ENCODE peak calls at places on chromosomes 3 and 15, in six cellular contexts. One of them, this sample, is unnamed. For H3K9me3, the result is how much of the 10 kb centered on the place peaks cover.

GRCh38 chr3:156764761-156765160 is 61.4 kb upstream of the LEKR1 start:
- DNase-seq in ovary: no peak
- DNase-seq in IMR-90: peak
- DNase-seq in heart left ventricle: no peak
- DNase-seq in stomach: no peak
- DNase-seq in A549: no peak
- DNase-seq in this sample: no peak

GRCh38 chr15:57865294-57865693 is 158.8 kb downstream of the POLR2M start:
- DNase-seq in stomach: no peak
- DNase-seq in A549: peak
- DNase-seq in heart left ventricle: no peak
- DNase-seq in IMR-90: no peak
- DNase-seq in ovary: no peak
- DNase-seq in this sample: peak

GRCh38 chr3:62246094-62246493 is 127.3 kb downstream of the FEZF2 start:
- DNase-seq in ovary: no peak
- DNase-seq in A549: no peak
- DNase-seq in stomach: no peak
- DNase-seq in IMR-90: no peak
- DNase-seq in heart left ventricle: no peak
- DNase-seq in this sample: no peak

GRCh38 chr15:75454471-75455418 is 3.3 kb upstream of the SIN3A start:
- DNase-seq in stomach: peak
- DNase-seq in IMR-90: no peak
- DNase-seq in ovary: peak
- DNase-seq in A549: no peak
- DNase-seq in heart left ventricle: peak
- DNase-seq in this sample: peak

GRCh38 chr3:193605876-193606275 is 12.9 kb downstream of the OPA1 start:
- DNase-seq in IMR-90: peak
- DNase-seq in heart left ventricle: peak
- DNase-seq in ovary: no peak
- DNase-seq in A549: peak
- DNase-seq in stomach: peak
- DNase-seq in this sample: peak

GRCh38 chr3:14295777-14296176 is 106.6 kb upstream of the SLC6A6 start:
- DNase-seq in ovary: no peak
- DNase-seq in stomach: no peak
- DNase-seq in heart left ventricle: no peak
- DNase-seq in IMR-90: peak
- DNase-seq in A549: no peak
- DNase-seq in this sample: no peak

GRCh38 chr3:1477669-1478068 is 384.8 kb downstream of the CNTN6 start:
- DNase-seq in ovary: no peak
- DNase-seq in heart left ventricle: no peak
- DNase-seq in IMR-90: no peak
- DNase-seq in stomach: no peak
- DNase-seq in A549: no peak
- DNase-seq in this sample: no peak

GRCh38 chr3:197881601-197882000 is 68.4 kb upstream of the RPL35A start:
- DNase-seq in stomach: no peak
- DNase-seq in A549: no peak
- DNase-seq in ovary: no peak
- DNase-seq in heart left ventricle: no peak
- DNase-seq in IMR-90: no peak
- DNase-seq in this sample: no peak

GRCh38 chr3:66350601-66351000 is 129.8 kb downstream of the SLC25A26 start:
- DNase-seq in ovary: no peak
- DNase-seq in IMR-90: peak
- DNase-seq in stomach: no peak
- DNase-seq in heart left ventricle: no peak
- DNase-seq in A549: no peak
- DNase-seq in this sample: no peak

GRCh38 chr15:35137175-35137574 is 52.1 kb upstream of the NANOGP8 start:
- DNase-seq in ovary: no peak
- DNase-seq in stomach: no peak
- DNase-seq in heart left ventricle: no peak
- DNase-seq in A549: no peak
- DNase-seq in IMR-90: no peak
- DNase-seq in this sample: no peak

GRCh38 chr15:90930861-90931629 is 1.3 kb downstream of the HDDC3 start:
- DNase-seq in stomach: no peak
- DNase-seq in ovary: peak
- DNase-seq in A549: no peak
- DNase-seq in IMR-90: no peak
- DNase-seq in heart left ventricle: no peak
- DNase-seq in this sample: no peak

GRCh38 chr3:56915969-56916586 is 114.3 kb upstream of the ARHGEF3 start:
- DNase-seq in stomach: peak
- DNase-seq in ovary: no peak
- DNase-seq in A549: no peak
- DNase-seq in heart left ventricle: peak
- DNase-seq in IMR-90: no peak
- DNase-seq in this sample: peak

GRCh38 chr15:73697033-73697467 is 12.9 kb downstream of the CD276 start:
- DNase-seq in ovary: peak
- DNase-seq in IMR-90: peak
- DNase-seq in A549: no peak
- DNase-seq in stomach: peak
- DNase-seq in heart left ventricle: peak
- DNase-seq in this sample: peak

GRCh38 chr3:56879453-56880224 is 77.9 kb upstream of the ARHGEF3 start:
- DNase-seq in stomach: no peak
- DNase-seq in A549: no peak
- DNase-seq in IMR-90: peak
- DNase-seq in ovary: no peak
- DNase-seq in heart left ventricle: no peak
- DNase-seq in this sample: no peak

GRCh38 chr15:43093026-43093425 is 12.8 kb downstream of the UBR1 start:
- DNase-seq in A549: no peak
- DNase-seq in IMR-90: peak
- DNase-seq in heart left ventricle: no peak
- DNase-seq in ovary: no peak
- DNase-seq in stomach: no peak
- DNase-seq in this sample: no peak

GRCh38 chr3:11643212-11644087 is at the start of gene VGLL4:
- DNase-seq in stomach: peak
- DNase-seq in ovary: peak
- DNase-seq in IMR-90: peak
- DNase-seq in A549: peak
- DNase-seq in heart left ventricle: peak
- DNase-seq in this sample: peak
- TF ChIP-seq POLR2A in stomach: peak
- TF ChIP-seq POLR2A in ovary: peak
- TF ChIP-seq POLR2A in IMR-90: peak
- TF ChIP-seq POLR2A in A549: peak
- TF ChIP-seq POLR2A in heart left ventricle: no peak
- TF ChIP-seq POLR2A in this sample: peak

GRCh38 chr3:288383-288782 is 91.8 kb downstream of the CHL1 start:
- DNase-seq in A549: no peak
- DNase-seq in heart left ventricle: no peak
- DNase-seq in stomach: no peak
- DNase-seq in IMR-90: no peak
- DNase-seq in ovary: no peak
- DNase-seq in this sample: no peak
- H3K9me3 ChIP-seq in A549: under half
- H3K9me3 ChIP-seq in heart left ventricle: under half
- H3K9me3 ChIP-seq in stomach: under half
- H3K9me3 ChIP-seq in IMR-90: under half
- H3K9me3 ChIP-seq in ovary: under half
- H3K9me3 ChIP-seq in this sample: under half

DNA sequence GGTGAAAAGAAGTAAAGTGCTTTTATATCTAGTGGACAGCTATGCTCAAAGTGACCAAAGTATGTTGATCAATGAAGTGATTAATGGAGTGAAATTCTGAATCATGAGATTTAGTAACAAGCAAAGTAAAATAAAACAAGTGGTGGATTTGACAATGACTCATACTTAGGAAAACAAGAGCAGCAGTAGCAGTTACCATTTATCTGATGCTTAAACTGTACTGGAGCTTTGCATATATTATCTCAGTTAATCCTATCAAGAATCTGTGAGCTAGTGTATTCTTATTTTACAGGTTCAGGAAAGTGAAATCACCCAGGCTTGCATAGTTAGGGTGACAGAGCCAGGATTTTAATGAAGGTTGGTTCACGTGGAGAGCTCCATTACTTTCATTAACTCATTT is 50.6 kb upstream of the SPATA16 start:
- DNase-seq in stomach: no peak
- DNase-seq in ovary: no peak
- DNase-seq in A549: no peak
- DNase-seq in IMR-90: peak
- DNase-seq in heart left ventricle: no peak
- DNase-seq in this sample: no peak
- TF ChIP-seq POLR2A in stomach: no peak
- TF ChIP-seq POLR2A in ovary: no peak
- TF ChIP-seq POLR2A in A549: no peak
- TF ChIP-seq POLR2A in IMR-90: no peak
- TF ChIP-seq POLR2A in heart left ventricle: no peak
- TF ChIP-seq POLR2A in this sample: no peak

DNA sequence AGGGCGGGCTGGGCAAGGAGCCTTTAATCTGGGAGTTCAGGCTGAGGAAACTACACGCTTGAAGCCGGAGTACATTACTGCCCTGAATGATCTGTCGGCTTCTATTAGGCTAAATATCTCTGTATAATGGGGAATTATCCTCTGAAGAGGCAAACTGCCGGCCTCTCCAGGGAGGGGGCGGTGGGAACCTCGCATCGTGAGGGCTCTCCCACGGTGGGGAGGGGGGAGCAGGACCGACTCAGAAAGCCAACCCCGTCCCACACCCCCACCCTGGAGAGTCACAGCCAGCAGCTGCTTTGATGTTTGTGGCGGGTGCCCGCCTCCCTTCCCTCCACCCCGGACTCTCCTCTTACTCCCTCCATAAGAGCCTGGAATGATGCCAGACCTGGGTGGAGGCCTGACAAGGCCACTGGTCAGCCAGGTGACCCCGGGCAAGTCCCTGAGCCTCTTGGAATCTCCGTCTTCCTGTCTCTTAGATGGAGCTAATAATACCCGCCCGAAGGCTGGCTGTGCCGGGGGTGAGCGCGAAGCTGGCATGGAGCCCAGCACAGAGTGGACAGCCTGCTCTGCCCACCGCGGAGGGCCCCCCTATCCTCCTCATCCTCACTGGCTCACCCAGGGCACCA is 63.4 kb upstream of the LINGO1 start:
- DNase-seq in A549: no peak
- DNase-seq in IMR-90: no peak
- DNase-seq in ovary: no peak
- DNase-seq in heart left ventricle: no peak
- DNase-seq in stomach: no peak
- DNase-seq in this sample: no peak
- H3K9me3 ChIP-seq in A549: under half
- H3K9me3 ChIP-seq in IMR-90: under half
- H3K9me3 ChIP-seq in ovary: under half
- H3K9me3 ChIP-seq in heart left ventricle: under half
- H3K9me3 ChIP-seq in stomach: under half
- H3K9me3 ChIP-seq in this sample: under half

GRCh38 chr15:99733268-99734039 is at the start of gene LYSMD4:
- DNase-seq in stomach: peak
- DNase-seq in IMR-90: peak
- DNase-seq in heart left ventricle: peak
- DNase-seq in ovary: peak
- DNase-seq in A549: peak
- DNase-seq in this sample: peak
- TF ChIP-seq POLR2A in stomach: no peak
- TF ChIP-seq POLR2A in IMR-90: no peak
- TF ChIP-seq POLR2A in heart left ventricle: no peak
- TF ChIP-seq POLR2A in ovary: peak
- TF ChIP-seq POLR2A in A549: peak
- TF ChIP-seq POLR2A in this sample: peak

GRCh38 chr3:26281284-26281977 is 341.1 kb upstream of the LRRC3B start:
- DNase-seq in IMR-90: no peak
- DNase-seq in heart left ventricle: no peak
- DNase-seq in A549: no peak
- DNase-seq in stomach: no peak
- DNase-seq in ovary: no peak
- DNase-seq in this sample: no peak

GRCh38 chr3:26279091-26279490 is 343.5 kb upstream of the LRRC3B start:
- DNase-seq in IMR-90: no peak
- DNase-seq in stomach: no peak
- DNase-seq in ovary: no peak
- DNase-seq in heart left ventricle: no peak
- DNase-seq in A549: no peak
- DNase-seq in this sample: no peak

DNA sequence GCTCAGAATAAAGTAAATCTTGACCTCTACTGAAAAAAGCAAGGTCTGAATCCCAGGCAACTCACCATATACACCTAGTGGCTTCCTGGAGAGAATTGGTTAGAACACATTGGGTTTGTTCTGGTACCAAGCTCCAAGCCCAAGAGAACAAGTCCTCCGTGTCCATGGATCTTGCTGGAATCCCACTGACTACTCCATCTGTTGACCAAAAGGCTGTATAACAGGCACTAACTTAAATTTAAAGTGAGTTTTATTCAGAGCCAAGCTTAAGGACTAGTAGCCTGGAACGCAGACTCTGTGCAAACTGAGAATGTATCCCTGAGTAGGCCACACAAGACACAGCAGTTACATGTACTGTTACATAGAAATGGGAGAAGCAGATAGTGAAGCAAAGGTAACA is 342.1 kb upstream of the LRRC3B start:
- DNase-seq in stomach: no peak
- DNase-seq in A549: no peak
- DNase-seq in ovary: no peak
- DNase-seq in heart left ventricle: no peak
- DNase-seq in IMR-90: no peak
- DNase-seq in this sample: no peak
- H3K9me3 ChIP-seq in stomach: under half
- H3K9me3 ChIP-seq in A549: under half
- H3K9me3 ChIP-seq in ovary: under half
- H3K9me3 ChIP-seq in heart left ventricle: under half
- H3K9me3 ChIP-seq in IMR-90: under half
- H3K9me3 ChIP-seq in this sample: under half